ENCODE peak calls at places on chromosomes 5 and 9, in four cellular contexts. One of them, this sample, is unnamed.

GRCh38 chr9:91037511-91038482 is 236.2 kb downstream of the SYK start:
- DNase-seq in GM23338: no peak
- DNase-seq in aorta: peak; percentile 73
- DNase-seq in GM20000: no peak
- DNase-seq in this sample: no peak

GRCh38 chr9:136853596-136854112 is 1.5 kb downstream of the MAMDC4 start:
- DNase-seq in GM23338: no peak
- DNase-seq in aorta: peak; percentile 43
- DNase-seq in GM20000: no peak
- DNase-seq in this sample: peak; percentile 66

GRCh38 chr9:99749641-99750040 is 72.0 kb upstream of the NR4A3 start:
- DNase-seq in GM23338: no peak
- DNase-seq in aorta: no peak
- DNase-seq in GM20000: no peak
- DNase-seq in this sample: no peak

GRCh38 chr5:179294131-179294780 is 51.0 kb downstream of the ADAMTS2 start:
- DNase-seq in GM23338: no peak
- DNase-seq in aorta: peak; percentile 43
- DNase-seq in GM20000: no peak
- DNase-seq in this sample: no peak

GRCh38 chr5:140076788-140077187 is 33.7 kb upstream of the NRG2 start:
- DNase-seq in GM23338: no peak
- DNase-seq in aorta: no peak
- DNase-seq in GM20000: no peak
- DNase-seq in this sample: no peak

GRCh38 chr5:61264273-61264661 is 67.8 kb upstream of the ZSWIM6 start:
- DNase-seq in GM23338: no peak
- DNase-seq in aorta: no peak
- DNase-seq in GM20000: no peak
- DNase-seq in this sample: no peak

GRCh38 chr5:133525048-133525447 is 87.3 kb downstream of the FSTL4 start:
- DNase-seq in GM23338: no peak
- DNase-seq in aorta: no peak
- DNase-seq in GM20000: no peak
- DNase-seq in this sample: no peak

GRCh38 chr5:93721045-93721444 is 20.4 kb downstream of the POU5F2 start:
- DNase-seq in GM23338: no peak
- DNase-seq in aorta: no peak
- DNase-seq in GM20000: no peak
- DNase-seq in this sample: peak; percentile 9

GRCh38 chr9:27535701-27536118 is 6.1 kb upstream of the MOB3B start:
- DNase-seq in GM23338: peak; percentile 82
- DNase-seq in aorta: no peak
- DNase-seq in GM20000: no peak
- DNase-seq in this sample: peak; percentile 63

GRCh38 chr5:128083811-128084227 is 253 bp downstream of the SLC12A2 start:
- DNase-seq in GM23338: peak; percentile 56
- DNase-seq in aorta: no peak
- DNase-seq in GM20000: no peak
- DNase-seq in this sample: no peak

GRCh38 chr5:93079046-93079445 is 502.0 kb downstream of the NR2F1-AS1 start:
- DNase-seq in GM23338: no peak
- DNase-seq in aorta: no peak
- DNase-seq in GM20000: no peak
- DNase-seq in this sample: no peak

GRCh38 chr5:8462565-8462964 is 593.6 kb downstream of the MTRR start:
- DNase-seq in GM23338: no peak
- DNase-seq in aorta: no peak
- DNase-seq in GM20000: no peak
- DNase-seq in this sample: no peak

GRCh38 chr5:6737043-6737941 is 24.1 kb downstream of the TENT4A start:
- DNase-seq in GM23338: no peak
- DNase-seq in aorta: no peak
- DNase-seq in GM20000: peak; percentile 77
- DNase-seq in this sample: peak; percentile 76

GRCh38 chr9:112061152-112061740 is 113.9 kb downstream of the SUSD1 start:
- DNase-seq in GM23338: no peak
- DNase-seq in aorta: peak; percentile 88
- DNase-seq in GM20000: peak; percentile 74
- DNase-seq in this sample: peak; percentile 83

GRCh38 chr9:97632406-97632991 is 669 bp downstream of the TSTD2 start:
- DNase-seq in GM23338: peak; percentile 82
- DNase-seq in aorta: peak; percentile 65
- DNase-seq in GM20000: no peak
- DNase-seq in this sample: no peak

GRCh38 chr5:73686912-73687311 is 60.9 kb downstream of the ARHGEF28 start:
- DNase-seq in GM23338: no peak
- DNase-seq in aorta: no peak
- DNase-seq in GM20000: peak; percentile 25
- DNase-seq in this sample: peak; percentile 65

GRCh38 chr5:11384441-11385250 is 519.6 kb downstream of the CTNND2 start:
- DNase-seq in GM23338: peak; percentile 47
- DNase-seq in aorta: no peak
- DNase-seq in GM20000: peak; percentile 12
- DNase-seq in this sample: no peak

GRCh38 chr5:173880306-173880985 is 7.7 kb upstream of the CPEB4 start:
- DNase-seq in GM23338: no peak
- DNase-seq in aorta: no peak
- DNase-seq in GM20000: no peak
- DNase-seq in this sample: no peak

GRCh38 chr5:75042511-75042910 is 9.8 kb downstream of the GCNT4 start:
- DNase-seq in GM23338: no peak
- DNase-seq in aorta: no peak
- DNase-seq in GM20000: no peak
- DNase-seq in this sample: no peak

GRCh38 chr9:109725460-109725859 is 54.5 kb upstream of the PALM2AKAP2 start:
- DNase-seq in GM23338: no peak
- DNase-seq in aorta: no peak
- DNase-seq in GM20000: no peak
- DNase-seq in this sample: no peak